ENCODE peak calls at places on chromosomes 4 and X, in seven cellular contexts. B is cardiac muscle cell, Y is fibroblast of lung, Q is lung, W is endothelial cell of umbilical vein, J is heart left ventricle, C is K562. V is an unnamed sample. For H3K36me3 and H3K4me1, the result is how much of the 10 kb centered on the place peaks cover.

GRCh38 chr4:121375262-121375661 is 5.6 kb downstream of the QRFPR start:
- DNase-seq in B (peak), Y (peak), Q (no peak), W (no peak), J (no peak), C (no peak), V (no peak)

GRCh38 chrX:131917588-131917987 is 105.5 kb upstream of the STK26 start:
- DNase-seq in B (no peak), Y (no peak), Q (no peak), W (no peak), J (no peak), C (peak), V (no peak)

GRCh38 chr4:65665951-65666523 is 4.3 kb downstream of the EPHA5 start:
- DNase-seq in B (no peak), Y (no peak), Q (no peak), W (no peak), J (no peak), C (no peak), V (no peak)

GRCh38 chr4:63315651-63316050 is 1093.6 kb downstream of the TECRL start:
- DNase-seq in B (no peak), Y (no peak), Q (no peak), W (no peak), J (no peak), C (no peak), V (no peak)

GRCh38 chr4:167428172-167428571 is 193.9 kb upstream of the SPOCK3 start:
- DNase-seq in B (no peak), Y (peak), Q (no peak), W (no peak), J (no peak), C (no peak), V (no peak)

GRCh38 chr4:56148428-56148827 is 199.7 kb downstream of the CEP135 start:
- DNase-seq in B (no peak), Y (peak), Q (no peak), W (no peak), J (no peak), C (no peak), V (no peak)

GRCh38 chr4:145619639-145619996 is 433 bp downstream of the MMAA start:
- DNase-seq in B (peak), Y (peak), Q (peak), W (no peak), J (peak), C (no peak), V (peak)

GRCh38 chrX:3939967-3940610 is 226.6 kb upstream of the PRKX start:
- DNase-seq in B (peak), Y (peak), Q (no peak), W (peak), J (no peak), C (peak), V (no peak)

GRCh38 chr4:183326853-183327252 is 4.6 kb upstream of the CLDN24 start:
- DNase-seq in B (no peak), Y (no peak), Q (no peak), W (no peak), J (no peak), C (no peak), V (no peak)

GRCh38 chr4:180059216-180059881 is 2183.9 kb upstream of the TENM3 start:
- DNase-seq in B (peak), Y (peak), Q (no peak), W (no peak), J (no peak), C (no peak), V (no peak)

GRCh38 chr4:81491943-81492342 is 20.2 kb upstream of the RASGEF1B start:
- DNase-seq in B (peak), Y (no peak), Q (no peak), W (no peak), J (no peak), C (no peak), V (no peak)

GRCh38 chrX:55451990-55452824 is at the start of gene MAGEH1:
- DNase-seq in B (peak), Y (peak), Q (peak), W (peak), J (peak), C (peak), V (peak)

GRCh38 chr4:163590609-163591264 is 96.2 kb downstream of the TMA16 start:
- DNase-seq in B (no peak), Y (no peak), Q (no peak), W (no peak), J (no peak), C (no peak), V (no peak)

GRCh38 chr4:53682196-53682595 is 90.9 kb upstream of the LNX1 start:
- DNase-seq in B (peak), Y (peak), Q (no peak), W (no peak), J (no peak), C (no peak), V (no peak)

GRCh38 chr4:105894570-105895323 is 524 bp upstream of the NPNT start:
- DNase-seq in B (peak), Y (peak), Q (peak), W (no peak), J (no peak), C (no peak), V (peak)

GRCh38 chrX:138889152-138889551 is 177.6 kb upstream of the FGF13 start:
- DNase-seq in B (no peak), Y (no peak), Q (no peak), W (no peak), J (no peak), C (no peak), V (no peak)
- H3K27ac ChIP-seq in B (no peak), Y (no peak), Q (no peak), W (no peak), J (no peak), C (no peak), V (no peak)

DNA sequence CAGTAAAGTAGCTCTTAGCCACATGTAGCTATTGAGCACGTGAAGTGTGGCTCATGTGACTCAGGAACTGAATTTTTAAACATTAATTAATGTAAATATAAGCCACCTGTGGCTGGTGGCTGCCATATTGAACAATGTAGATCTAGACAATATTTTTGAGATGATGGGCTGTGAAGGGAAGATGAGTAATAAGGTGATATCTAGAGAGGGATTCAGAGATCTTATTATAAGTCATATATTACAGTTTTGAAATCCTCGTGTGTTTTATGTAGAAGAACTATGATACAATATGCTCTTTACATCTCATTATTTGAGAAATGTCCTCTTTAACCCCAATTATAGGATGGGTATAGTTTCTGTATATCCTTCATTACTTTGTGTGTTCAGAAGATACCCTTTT is 5.6 kb downstream of the GAR1 start:
- DNase-seq in B (no peak), Y (no peak), Q (no peak), W (no peak), J (no peak), C (no peak), V (no peak)
- H3K36me3 ChIP-seq in B (under half), Y (under half), Q (under half), W (under half), J (half or more), C (half or more), V (under half)

GRCh38 chr4:87118421-87118820 is 102.0 kb downstream of the KLHL8 start:
- DNase-seq in B (no peak), Y (no peak), Q (no peak), W (no peak), J (no peak), C (no peak), V (no peak)
- H3K4me1 ChIP-seq in B (under half), Y (under half), Q (under half), W (under half), J (half or more), C (under half), V (under half)

DNA sequence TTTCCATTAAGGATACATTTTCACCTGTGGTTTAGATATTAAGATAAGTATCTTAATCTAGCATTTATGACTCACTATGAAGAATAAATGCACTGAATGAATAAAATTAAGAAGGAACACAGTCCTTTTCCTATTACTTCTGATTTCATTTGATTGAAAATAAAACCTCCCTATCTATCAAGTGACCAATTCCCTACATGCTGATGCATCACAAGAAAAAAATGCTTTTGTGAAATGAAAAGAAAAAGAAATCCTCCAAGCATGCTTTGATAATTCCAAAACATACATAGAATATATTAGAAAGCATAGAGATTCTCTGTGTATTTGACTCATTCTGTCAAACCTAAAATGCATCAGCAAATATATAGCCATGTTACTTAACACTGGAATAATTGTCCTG is 37.1 kb downstream of the PCDH10 start:
- DNase-seq in B (no peak), Y (no peak), Q (no peak), W (no peak), J (no peak), C (no peak), V (no peak)
- H3K27ac ChIP-seq in B (no peak), Y (no peak), Q (no peak), W (no peak), J (no peak), C (no peak), V (no peak)

DNA sequence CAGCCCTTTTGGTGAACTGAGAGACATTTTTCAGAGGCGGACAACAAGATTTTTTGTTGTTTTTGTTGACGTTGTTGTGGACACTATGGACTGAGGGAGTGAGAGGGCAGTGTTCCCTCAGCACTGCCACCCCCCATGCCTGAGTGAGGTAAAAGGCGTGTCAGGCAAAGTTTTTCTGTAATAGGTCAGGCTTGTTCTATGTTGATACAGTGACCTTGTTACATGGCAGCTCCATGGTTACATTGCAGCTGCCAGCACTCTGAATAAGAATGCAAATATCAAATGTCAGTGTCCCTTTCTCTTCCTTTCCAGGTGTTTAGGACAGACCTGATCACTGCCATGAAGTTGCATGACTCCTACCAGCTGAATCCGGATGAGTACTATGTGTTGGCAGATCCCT is 36.6 kb downstream of the JADE1 start:
- DNase-seq in B (no peak), Y (no peak), Q (no peak), W (no peak), J (no peak), C (no peak), V (no peak)
- H3K36me3 ChIP-seq in B (under half), Y (under half), Q (under half), W (under half), J (half or more), C (half or more), V (half or more)

GRCh38 chr4:77466430-77466829 is 139.2 kb upstream of the CXCL13 start:
- DNase-seq in B (no peak), Y (no peak), Q (no peak), W (no peak), J (no peak), C (no peak), V (no peak)
- H3K4me1 ChIP-seq in B (under half), Y (under half), Q (under half), W (under half), J (under half), C (under half), V (under half)

DNA sequence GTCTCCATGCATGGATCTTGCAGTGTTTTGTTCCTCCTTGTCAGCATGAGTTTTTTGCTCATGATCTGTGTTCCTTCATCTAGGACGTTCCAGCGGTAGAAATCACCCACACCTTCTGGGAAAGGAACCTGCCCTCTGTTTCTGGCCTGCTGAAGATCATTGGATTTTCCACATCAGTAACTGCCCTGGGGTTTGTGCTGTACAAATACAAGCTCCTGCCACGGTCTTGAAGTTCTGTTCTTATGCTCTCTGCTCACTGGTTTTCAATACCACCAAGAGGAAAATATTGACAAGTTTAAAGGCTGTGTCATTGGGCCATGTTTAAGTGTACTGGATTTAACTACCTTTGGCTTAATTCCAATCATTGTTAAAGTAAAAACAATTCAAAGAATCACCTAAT is 88.2 kb downstream of the MAOA start:
- DNase-seq in B (no peak), Y (no peak), Q (no peak), W (peak), J (no peak), C (no peak), V (no peak)
- H3K27ac ChIP-seq in B (no peak), Y (no peak), Q (no peak), W (no peak), J (no peak), C (no peak), V (no peak)